ENCODE peak calls at places on chromosome 14, in nine cellular contexts. F is lower leg skin, D is thoracic aorta, G is PC-3, J is RWPE1, B is type B pancreatic cell, S is Panc1, Z is astrocyte of the spinal cord, O is coronary artery. V is an unnamed sample.

GRCh38 chr14:102518063-102518648 is 8.6 kb upstream of the ANKRD9 start:
- DNase-seq in D (no peak), G (no peak), Z (no peak), O (peak), J (no peak), F (no peak), B (no peak), S (no peak), V (no peak)

GRCh38 chr14:28102814-28103213 is 663.8 kb upstream of the FOXG1 start:
- DNase-seq in S (no peak), F (no peak), B (no peak), Z (peak), O (no peak), G (peak), J (peak), D (no peak), V (no peak)

GRCh38 chr14:64410084-64410774 is 22.1 kb downstream of the MTHFD1 start:
- DNase-seq in O (no peak), S (no peak), B (no peak), G (peak), F (no peak), Z (no peak), D (no peak), J (no peak), V (no peak)

GRCh38 chr14:22314183-22314820 is 274.7 kb downstream of the DAD1 start:
- DNase-seq in D (no peak), B (no peak), O (no peak), F (no peak), S (no peak), Z (peak), J (peak), G (peak), V (no peak)

GRCh38 chr14:64943556-64943955 is 1.0 kb upstream of the GPX2 start:
- DNase-seq in D (no peak), J (no peak), F (peak), Z (no peak), B (no peak), S (no peak), O (no peak), G (no peak), V (peak)

GRCh38 chr14:61484826-61485584 is 163.6 kb downstream of the PRKCH start:
- DNase-seq in O (no peak), Z (no peak), S (no peak), J (no peak), B (no peak), G (peak), F (no peak), D (no peak), V (no peak)

GRCh38 chr14:52080817-52081755 is 12.2 kb upstream of the NID2 start:
- DNase-seq in S (peak), G (peak), Z (peak), J (no peak), D (no peak), B (no peak), O (no peak), F (no peak), V (no peak)

GRCh38 chr14:50875359-50876090 is 3.7 kb downstream of the ABHD12B start:
- DNase-seq in Z (peak), G (no peak), J (no peak), D (no peak), B (no peak), O (no peak), F (no peak), S (no peak), V (no peak)

GRCh38 chr14:61438860-61439765 is 117.7 kb downstream of the PRKCH start:
- DNase-seq in S (peak), D (no peak), G (peak), O (no peak), J (peak), B (no peak), Z (peak), F (peak), V (no peak)

GRCh38 chr14:20386276-20386855 is 26.9 kb downstream of the TEP1 start:
- DNase-seq in B (no peak), D (no peak), F (no peak), S (no peak), J (no peak), Z (no peak), O (no peak), G (no peak), V (no peak)

GRCh38 chr14:67003009-67003753 is 186.1 kb upstream of the GARIN2 start:
- DNase-seq in G (peak), F (no peak), Z (no peak), J (no peak), B (no peak), S (no peak), D (no peak), O (no peak), V (no peak)

DNA sequence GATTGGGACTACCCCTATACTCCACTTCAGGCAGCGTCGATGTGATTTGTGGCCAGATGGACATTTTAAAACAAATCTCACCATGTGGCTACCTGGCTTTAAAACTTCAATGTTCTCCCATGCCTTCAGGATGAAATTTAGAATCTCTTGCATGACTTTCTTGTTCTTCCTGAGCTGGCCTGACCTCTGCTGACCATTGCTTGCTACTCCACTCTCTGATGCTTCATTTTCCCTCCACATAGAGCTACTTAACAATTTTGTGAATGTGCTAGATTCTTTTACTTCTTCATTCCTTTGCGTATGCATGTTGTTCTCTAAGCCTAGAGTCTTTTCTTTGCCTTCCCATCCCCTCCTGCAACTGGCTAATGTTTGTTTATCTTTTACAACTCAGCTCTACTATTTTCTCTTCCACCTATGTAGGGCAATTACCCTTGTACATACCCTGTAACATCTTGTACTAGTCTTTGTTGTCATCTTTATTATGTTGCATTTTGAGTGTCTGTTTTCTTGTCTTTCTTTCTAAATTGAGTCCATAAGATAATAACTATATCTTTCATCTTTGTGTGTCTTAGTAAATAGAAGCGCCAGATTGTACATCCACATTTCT is 41.2 kb downstream of the YLPM1 start:
- DNase-seq in F (no peak), B (no peak), G (peak), J (peak), D (no peak), Z (peak), S (peak), O (no peak), V (no peak)
- TF ChIP-seq CTCF in F (no peak), B (peak), G (peak), J (peak), D (peak), Z (peak), S (peak), O (no peak), V (no peak)

GRCh38 chr14:92088494-92088893 is 17.9 kb downstream of the ATXN3 start:
- DNase-seq in J (no peak), B (no peak), O (no peak), S (no peak), Z (no peak), G (no peak), F (no peak), D (no peak), V (no peak)

DNA sequence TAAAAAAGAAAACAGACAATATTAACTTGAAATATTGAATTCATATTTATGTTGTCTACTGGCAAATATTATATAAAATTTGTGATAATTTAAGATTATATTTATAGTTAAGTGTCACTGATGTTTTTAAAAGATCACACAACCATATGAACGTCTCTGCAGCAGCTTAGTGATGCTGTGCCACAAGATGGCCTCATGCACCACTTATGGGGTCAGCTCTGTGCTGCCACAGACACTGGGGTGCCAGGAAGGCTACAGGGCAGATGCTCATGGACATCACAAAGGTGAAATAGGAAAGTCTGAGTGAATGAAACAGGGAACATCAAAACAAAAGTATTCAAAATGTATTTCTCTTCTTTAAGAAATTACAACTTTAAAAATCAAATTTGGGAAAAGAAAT is 13.1 kb downstream of the ATXN3 start:
- DNase-seq in O (no peak), J (no peak), B (no peak), G (no peak), Z (no peak), D (no peak), F (no peak), S (no peak), V (no peak)
- TF ChIP-seq CTCF in O (no peak), J (no peak), B (peak), G (peak), Z (peak), D (no peak), F (no peak), S (no peak), V (no peak)

GRCh38 chr14:96057738-96058137 is 18.6 kb downstream of the C14orf132 start:
- DNase-seq in D (no peak), S (no peak), F (no peak), G (no peak), B (no peak), O (no peak), Z (no peak), J (no peak), V (no peak)

GRCh38 chr14:96056509-96057422 is 17.6 kb downstream of the C14orf132 start:
- DNase-seq in F (no peak), O (no peak), J (peak), Z (no peak), D (no peak), S (no peak), G (peak), B (no peak), V (peak)

GRCh38 chr14:96055065-96055752 is 16.0 kb downstream of the C14orf132 start:
- DNase-seq in D (no peak), G (no peak), J (no peak), Z (peak), O (no peak), B (no peak), F (no peak), S (no peak), V (peak)

GRCh38 chr14:96054661-96055060 is 15.5 kb downstream of the C14orf132 start:
- DNase-seq in S (no peak), O (no peak), B (no peak), F (no peak), J (no peak), D (no peak), G (no peak), Z (no peak), V (no peak)

GRCh38 chr14:96055753-96056508 is 16.8 kb downstream of the C14orf132 start:
- DNase-seq in Z (no peak), J (no peak), G (no peak), F (no peak), B (no peak), S (no peak), O (no peak), D (no peak), V (peak)
- TF ChIP-seq CTCF in Z (no peak), J (no peak), G (no peak), F (no peak), B (no peak), S (no peak), O (no peak), D (no peak), V (no peak)

DNA sequence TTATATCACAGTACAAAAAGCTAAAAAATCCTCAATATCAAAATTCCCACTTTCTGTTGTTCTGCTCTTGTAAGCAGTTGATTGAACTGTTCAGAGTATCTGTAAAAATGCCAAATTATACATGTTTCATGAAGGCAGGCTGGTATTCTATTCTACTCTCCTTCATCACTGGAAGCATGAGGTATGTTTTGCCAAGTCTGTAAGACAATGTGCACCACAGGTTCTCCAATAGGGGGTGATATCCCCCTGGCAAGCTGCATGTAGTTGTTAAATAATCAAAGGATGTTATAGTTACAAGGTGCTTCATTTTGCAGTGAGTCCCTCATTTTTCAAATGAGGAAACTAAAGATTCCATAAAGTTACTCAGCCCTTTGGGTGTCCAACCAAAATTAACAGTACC is 15.1 kb upstream of the NEK9 start:
- DNase-seq in J (no peak), D (no peak), S (no peak), Z (peak), O (no peak), G (peak), B (no peak), F (no peak), V (no peak)
- TF ChIP-seq CTCF in J (no peak), D (no peak), S (peak), Z (peak), O (no peak), G (peak), B (peak), F (no peak), V (peak)

DNA sequence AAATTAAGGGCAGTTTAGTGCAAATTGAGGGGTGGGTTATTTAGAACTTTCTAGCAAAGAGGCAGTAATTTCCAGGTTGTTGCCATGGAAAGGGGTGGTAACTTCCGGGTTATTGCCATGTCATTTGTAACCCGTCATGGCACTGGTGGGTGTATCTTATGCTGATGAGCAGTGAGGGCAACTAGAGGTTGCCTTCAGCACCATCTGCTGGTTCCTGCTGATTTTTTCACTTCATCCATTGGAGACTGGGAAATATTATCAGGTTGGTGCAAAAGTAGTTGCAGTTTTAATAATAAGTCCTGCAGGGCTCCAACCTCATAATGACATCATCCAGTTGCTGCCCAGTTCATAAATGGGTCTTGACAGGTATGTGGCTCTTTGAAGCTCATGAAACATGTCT is 24.4 kb upstream of the SERPINA4 start:
- DNase-seq in F (peak), J (no peak), O (no peak), S (no peak), B (no peak), G (peak), Z (peak), D (no peak), V (peak)
- TF ChIP-seq CTCF in F (no peak), J (no peak), O (no peak), S (peak), B (peak), G (no peak), Z (no peak), D (no peak), V (no peak)

GRCh38 chr14:96705422-96706092 is 91.6 kb upstream of the VRK1 start:
- DNase-seq in O (no peak), Z (no peak), J (no peak), D (no peak), F (no peak), G (peak), S (no peak), B (no peak), V (no peak)
- TF ChIP-seq CTCF in O (no peak), Z (no peak), J (no peak), D (no peak), F (no peak), G (no peak), S (no peak), B (no peak), V (no peak)

V was measured in vagina.